ENCODE peak calls at places on chromosomes 2 and 18, in four cellular contexts. One of them, this sample, is unnamed.

GRCh38 chr2:69559696-69560482 is 83.7 kb downstream of the AAK1 start:
- DNase-seq in prostate gland: no peak
- DNase-seq in Panc1: peak; percentile 67
- DNase-seq in pancreas: no peak
- DNase-seq in this sample: no peak

GRCh38 chr2:131076707-131077106 is 16.6 kb downstream of the FAM168B start:
- DNase-seq in pancreas: no peak
- DNase-seq in Panc1: no peak
- DNase-seq in prostate gland: no peak
- DNase-seq in this sample: peak; percentile 28

GRCh38 chr2:132824716-132825115 is 154.7 kb upstream of the LYPD1 start:
- DNase-seq in prostate gland: no peak
- DNase-seq in Panc1: no peak
- DNase-seq in pancreas: no peak
- DNase-seq in this sample: no peak

GRCh38 chr18:59502222-59502898 is 143.3 kb upstream of the LMAN1 start:
- DNase-seq in Panc1: no peak
- DNase-seq in prostate gland: peak; percentile 54
- DNase-seq in pancreas: no peak
- DNase-seq in this sample: no peak

GRCh38 chr18:34594243-34594642 is 115.9 kb upstream of the DTNA start:
- DNase-seq in Panc1: no peak
- DNase-seq in pancreas: no peak
- DNase-seq in prostate gland: no peak
- DNase-seq in this sample: no peak

GRCh38 chr2:185583058-185583816 is 155.4 kb upstream of the FSIP2 start:
- DNase-seq in pancreas: no peak
- DNase-seq in Panc1: no peak
- DNase-seq in prostate gland: no peak
- DNase-seq in this sample: no peak

GRCh38 chr18:980586-980985 is 75.9 kb downstream of the ADCYAP1 start:
- DNase-seq in prostate gland: no peak
- DNase-seq in pancreas: no peak
- DNase-seq in Panc1: no peak
- DNase-seq in this sample: no peak

GRCh38 chr18:8615397-8616025 is 6.3 kb downstream of the RAB12 start:
- DNase-seq in Panc1: peak; percentile 53
- DNase-seq in prostate gland: peak; percentile 38
- DNase-seq in pancreas: no peak
- DNase-seq in this sample: no peak

GRCh38 chr2:118732432-118732831 is 115.0 kb downstream of the EN1 start:
- DNase-seq in Panc1: no peak
- DNase-seq in pancreas: no peak
- DNase-seq in prostate gland: no peak
- DNase-seq in this sample: no peak

GRCh38 chr2:100283724-100284501 is 38.4 kb downstream of the LONRF2 start:
- DNase-seq in pancreas: no peak
- DNase-seq in Panc1: no peak
- DNase-seq in prostate gland: no peak
- DNase-seq in this sample: no peak

GRCh38 chr18:8951491-8951890 is 151.0 kb upstream of the NDUFV2 start:
- DNase-seq in prostate gland: no peak
- DNase-seq in Panc1: no peak
- DNase-seq in pancreas: no peak
- DNase-seq in this sample: peak; percentile 22

GRCh38 chr2:205865794-205866490 is 183.6 kb downstream of the NRP2 start:
- DNase-seq in Panc1: no peak
- DNase-seq in prostate gland: peak; percentile 20
- DNase-seq in pancreas: peak; percentile 32
- DNase-seq in this sample: no peak

GRCh38 chr2:49045083-49045482 is 109.2 kb downstream of the FSHR start:
- DNase-seq in pancreas: no peak
- DNase-seq in prostate gland: no peak
- DNase-seq in Panc1: no peak
- DNase-seq in this sample: no peak

GRCh38 chr2:138433995-138434991 is 67.3 kb upstream of the SPOPL start:
- DNase-seq in pancreas: no peak
- DNase-seq in Panc1: no peak
- DNase-seq in prostate gland: peak; percentile 7
- DNase-seq in this sample: no peak

GRCh38 chr2:240296611-240297552 is 138.6 kb upstream of the GPC1 start:
- DNase-seq in pancreas: no peak
- DNase-seq in Panc1: no peak
- DNase-seq in prostate gland: no peak
- DNase-seq in this sample: no peak

GRCh38 chr2:57849843-57850242 is 196.8 kb upstream of the VRK2 start:
- DNase-seq in prostate gland: no peak
- DNase-seq in Panc1: no peak
- DNase-seq in pancreas: peak; percentile 9
- DNase-seq in this sample: no peak

GRCh38 chr2:84846041-84846663 is 34.7 kb downstream of the TRABD2A start:
- DNase-seq in prostate gland: no peak
- DNase-seq in pancreas: no peak
- DNase-seq in Panc1: no peak
- DNase-seq in this sample: peak; percentile 60

GRCh38 chr2:138501427-138502252 is at the start of gene SPOPL:
- DNase-seq in pancreas: peak; percentile 95
- DNase-seq in prostate gland: peak; percentile 94
- DNase-seq in Panc1: no peak
- DNase-seq in this sample: peak; percentile 96

GRCh38 chr2:134347756-134348155 is 93.9 kb downstream of the MGAT5 start:
- DNase-seq in Panc1: no peak
- DNase-seq in pancreas: no peak
- DNase-seq in prostate gland: no peak
- DNase-seq in this sample: no peak

GRCh38 chr2:108632748-108633147 is 86.5 kb upstream of the RANBP2 start:
- DNase-seq in pancreas: no peak
- DNase-seq in Panc1: no peak
- DNase-seq in prostate gland: no peak
- DNase-seq in this sample: no peak

GRCh38 chr2:158619496-158619895 is 162.7 kb downstream of the PKP4 start:
- DNase-seq in Panc1: peak; percentile 25
- DNase-seq in prostate gland: peak; percentile 15
- DNase-seq in pancreas: no peak
- DNase-seq in this sample: no peak

GRCh38 chr18:845152-845819 is 33.2 kb upstream of the YES1 start:
- DNase-seq in prostate gland: no peak
- DNase-seq in pancreas: no peak
- DNase-seq in Panc1: no peak
- DNase-seq in this sample: no peak

GRCh38 chr2:95025406-95026319 is at the start of gene MAL:
- DNase-seq in prostate gland: no peak
- DNase-seq in Panc1: no peak
- DNase-seq in pancreas: no peak
- DNase-seq in this sample: peak; percentile 31

GRCh38 chr2:127370010-127370409 is 17.8 kb downstream of the MAP3K2 start:
- DNase-seq in prostate gland: no peak
- DNase-seq in Panc1: no peak
- DNase-seq in pancreas: no peak
- DNase-seq in this sample: no peak

GRCh38 chr2:239644016-239644415 is 243.2 kb upstream of the HDAC4 start:
- DNase-seq in Panc1: no peak
- DNase-seq in prostate gland: no peak
- DNase-seq in pancreas: no peak
- DNase-seq in this sample: no peak

GRCh38 chr2:12106440-12107080 is 360.1 kb downstream of the LPIN1 start:
- DNase-seq in Panc1: no peak
- DNase-seq in prostate gland: no peak
- DNase-seq in pancreas: peak; percentile 17
- DNase-seq in this sample: no peak

GRCh38 chr2:105796131-105796638 is 51.5 kb downstream of the NCK2 start:
- DNase-seq in Panc1: no peak
- DNase-seq in pancreas: no peak
- DNase-seq in prostate gland: no peak
- DNase-seq in this sample: no peak

GRCh38 chr18:34809697-34810096 is 99.6 kb downstream of the DTNA start:
- DNase-seq in prostate gland: no peak
- DNase-seq in Panc1: peak; percentile 4
- DNase-seq in pancreas: peak; percentile 43
- DNase-seq in this sample: peak; percentile 48

GRCh38 chr2:238155051-238155760 is 3.6 kb upstream of the ERFE start:
- DNase-seq in pancreas: no peak
- DNase-seq in prostate gland: no peak
- DNase-seq in Panc1: no peak
- DNase-seq in this sample: no peak

GRCh38 chr2:238152811-238153688 is 5.7 kb upstream of the ERFE start:
- DNase-seq in Panc1: no peak
- DNase-seq in pancreas: peak; percentile 33
- DNase-seq in prostate gland: no peak
- DNase-seq in this sample: no peak

GRCh38 chr2:238155761-238156694 is 2.7 kb upstream of the ERFE start:
- DNase-seq in prostate gland: no peak
- DNase-seq in Panc1: no peak
- DNase-seq in pancreas: no peak
- DNase-seq in this sample: no peak

GRCh38 chr2:238151628-238152235 is 7.0 kb upstream of the ERFE start:
- DNase-seq in pancreas: no peak
- DNase-seq in prostate gland: no peak
- DNase-seq in Panc1: no peak
- DNase-seq in this sample: no peak

DNA sequence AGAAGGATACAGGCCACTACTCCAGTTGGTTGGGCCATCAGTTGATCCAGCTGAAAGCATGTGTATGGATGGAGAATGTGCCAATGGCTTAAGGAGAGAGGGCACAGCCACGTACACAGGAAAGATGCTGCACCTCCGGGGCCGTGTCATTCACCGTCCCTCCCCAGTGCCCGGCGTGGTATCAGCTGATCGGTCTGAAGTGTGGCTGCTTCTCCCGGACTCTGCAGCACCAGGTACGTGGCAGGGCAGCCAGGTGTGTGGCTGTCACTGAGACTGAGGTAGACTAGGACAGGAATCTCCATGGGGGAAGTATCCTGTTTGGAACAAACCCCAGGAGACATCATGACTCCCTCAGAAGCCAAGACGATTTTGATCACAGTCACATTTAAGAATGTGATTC is 4.2 kb upstream of the ERFE start:
- DNase-seq in Panc1: no peak
- DNase-seq in prostate gland: no peak
- DNase-seq in pancreas: no peak
- DNase-seq in this sample: no peak
- H3K4me1 ChIP-seq in Panc1: peaks cover 5% of the 10 kb centered on the region
- H3K4me1 ChIP-seq in prostate gland: no peaks in the 10 kb centered on the region
- H3K4me1 ChIP-seq in pancreas: no peaks in the 10 kb centered on the region
- H3K4me1 ChIP-seq in this sample: peaks cover 10% of the 10 kb centered on the region

DNA sequence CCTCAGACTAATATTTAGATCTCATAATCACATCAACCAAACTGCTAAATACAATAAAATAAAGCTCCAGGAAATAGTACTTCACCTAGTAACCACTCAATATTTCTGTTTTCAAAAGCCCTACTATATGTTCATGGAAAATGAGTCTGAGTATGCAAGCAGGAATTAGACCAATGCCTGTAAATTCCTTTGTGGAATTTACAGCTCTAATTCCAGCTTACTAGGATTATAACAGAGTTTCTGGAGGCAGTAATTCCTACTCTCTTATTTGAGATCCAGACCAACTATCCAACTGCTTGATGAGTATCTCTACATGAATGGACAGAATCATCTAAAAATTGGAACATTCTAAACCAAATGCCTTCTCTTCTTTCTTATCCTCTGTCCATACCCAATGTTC is 11.6 kb downstream of the CDKL4 start:
- DNase-seq in Panc1: no peak
- DNase-seq in prostate gland: no peak
- DNase-seq in pancreas: no peak
- DNase-seq in this sample: no peak
- H3K4me3 ChIP-seq in Panc1: no peak overlapping the region
- H3K4me3 ChIP-seq in prostate gland: no peak overlapping the region
- H3K4me3 ChIP-seq in pancreas: no peak overlapping the region
- H3K4me3 ChIP-seq in this sample: no peak overlapping the region

GRCh38 chr18:46721331-46721730 is 35.5 kb downstream of the ST8SIA5 start:
- DNase-seq in prostate gland: no peak
- DNase-seq in Panc1: no peak
- DNase-seq in pancreas: no peak
- DNase-seq in this sample: no peak
- H3K4me1 ChIP-seq in prostate gland: no peaks in the 10 kb centered on the region
- H3K4me1 ChIP-seq in Panc1: no peaks in the 10 kb centered on the region
- H3K4me1 ChIP-seq in pancreas: no peaks in the 10 kb centered on the region
- H3K4me1 ChIP-seq in this sample: no peaks in the 10 kb centered on the region

DNA sequence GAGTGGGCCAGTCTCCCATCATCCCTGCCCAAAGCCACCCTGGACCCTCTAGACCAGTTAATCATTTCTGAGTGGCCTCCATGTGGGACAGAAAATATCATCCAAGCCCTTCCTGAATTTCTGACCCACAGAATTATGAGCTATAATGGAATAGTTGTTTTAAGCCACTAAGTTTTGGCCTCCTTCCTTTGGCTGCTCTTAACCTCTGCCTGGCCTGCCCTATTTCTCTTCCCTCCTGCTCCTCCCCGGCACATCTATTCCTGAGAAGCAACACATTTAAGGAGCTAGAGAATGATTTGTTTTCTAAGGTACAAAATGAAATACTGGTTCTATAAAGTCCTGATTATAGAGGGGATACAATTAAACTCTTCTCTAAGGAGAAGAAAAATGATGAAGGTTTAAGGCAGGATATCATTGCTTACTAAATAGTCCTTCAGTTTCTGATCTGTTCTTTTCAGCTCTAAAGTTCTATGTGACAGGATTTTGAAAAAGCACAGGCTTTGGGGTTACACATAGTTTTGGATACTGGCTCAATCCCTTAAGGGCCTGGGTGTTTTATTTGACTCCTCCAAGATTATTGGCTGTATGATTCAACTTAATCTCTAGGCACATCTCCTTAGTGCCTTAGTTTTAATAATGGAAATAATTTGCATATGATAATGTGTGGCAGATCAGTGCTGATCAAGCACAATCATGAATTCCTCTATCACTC is 240.3 kb downstream of the VAPA start:
- DNase-seq in Panc1: no peak
- DNase-seq in pancreas: no peak
- DNase-seq in prostate gland: no peak
- DNase-seq in this sample: no peak
- H3K4me3 ChIP-seq in Panc1: no peak overlapping the region
- H3K4me3 ChIP-seq in pancreas: no peak overlapping the region
- H3K4me3 ChIP-seq in prostate gland: no peak overlapping the region
- H3K4me3 ChIP-seq in this sample: no peak overlapping the region

GRCh38 chr2:181786371-181787228 is 104.9 kb upstream of the ITPRID2 start:
- DNase-seq in pancreas: no peak
- DNase-seq in prostate gland: no peak
- DNase-seq in Panc1: no peak
- DNase-seq in this sample: no peak

GRCh38 chr2:181787310-181788048 is 104.1 kb upstream of the ITPRID2 start:
- DNase-seq in Panc1: no peak
- DNase-seq in pancreas: no peak
- DNase-seq in prostate gland: no peak
- DNase-seq in this sample: no peak

GRCh38 chr2:181782630-181783029 is 102.3 kb upstream of the NEUROD1 start:
- DNase-seq in prostate gland: no peak
- DNase-seq in pancreas: no peak
- DNase-seq in Panc1: no peak
- DNase-seq in this sample: no peak

GRCh38 chr2:181785677-181786344 is 105.5 kb upstream of the NEUROD1 start:
- DNase-seq in Panc1: no peak
- DNase-seq in prostate gland: no peak
- DNase-seq in pancreas: no peak
- DNase-seq in this sample: no peak

GRCh38 chr2:181784556-181784955 is 104.2 kb upstream of the NEUROD1 start:
- DNase-seq in pancreas: no peak
- DNase-seq in prostate gland: no peak
- DNase-seq in Panc1: no peak
- DNase-seq in this sample: no peak
- H3K4me1 ChIP-seq in pancreas: peaks cover 45% of the 10 kb centered on the region
- H3K4me1 ChIP-seq in prostate gland: no peaks in the 10 kb centered on the region
- H3K4me1 ChIP-seq in Panc1: peaks cover 51% of the 10 kb centered on the region
- H3K4me1 ChIP-seq in this sample: no peaks in the 10 kb centered on the region

GRCh38 chr2:176490061-176490861 is 221.0 kb downstream of the MTX2 start:
- DNase-seq in Panc1: no peak
- DNase-seq in pancreas: peak; percentile 18
- DNase-seq in prostate gland: no peak
- DNase-seq in this sample: no peak
- H3K4me3 ChIP-seq in Panc1: no peak overlapping the region
- H3K4me3 ChIP-seq in pancreas: no peak overlapping the region
- H3K4me3 ChIP-seq in prostate gland: no peak overlapping the region
- H3K4me3 ChIP-seq in this sample: no peak overlapping the region